ENCODE peak calls at places on chromosome 11, in seven cellular contexts. X, Q, E, T, S, H and R are unnamed samples.

GRCh38 chr11:75783416-75784084 is 15.0 kb downstream of the DGAT2 start:
- DNase-seq in X (no peak), Q (no peak), E (no peak), T (no peak), S (no peak), H (no peak), R (no peak)

GRCh38 chr11:88281317-88281712 is 56.2 kb downstream of the CTSC start:
- DNase-seq in X (no peak), Q (peak), E (no peak), T (peak), S (peak), H (no peak), R (no peak)

GRCh38 chr11:101567086-101567485 is 16.7 kb downstream of the TRPC6 start:
- DNase-seq in X (no peak), Q (no peak), E (no peak), T (no peak), S (no peak), H (no peak), R (no peak)

GRCh38 chr11:126191379-126192073 is 19.9 kb downstream of the RPUSD4 start:
- DNase-seq in X (no peak), Q (no peak), E (no peak), T (no peak), S (no peak), H (no peak), R (no peak)

GRCh38 chr11:76810151-76810853 is 27.1 kb downstream of the TSKU start:
- DNase-seq in X (no peak), Q (peak), E (peak), T (peak), S (peak), H (peak), R (peak)

GRCh38 chr11:70834277-70834940 is 418.0 kb downstream of the SHANK2 start:
- DNase-seq in X (no peak), Q (no peak), E (no peak), T (no peak), S (no peak), H (no peak), R (no peak)

GRCh38 chr11:103936059-103936458 is 100.4 kb upstream of the DDI1 start:
- DNase-seq in X (no peak), Q (no peak), E (no peak), T (no peak), S (no peak), H (no peak), R (peak)

GRCh38 chr11:75487366-75487765 is 38.4 kb downstream of the GDPD5 start:
- DNase-seq in X (no peak), Q (no peak), E (no peak), T (no peak), S (no peak), H (no peak), R (no peak)

GRCh38 chr11:76524461-76524860 is 79.6 kb downstream of the EMSY start:
- DNase-seq in X (no peak), Q (no peak), E (no peak), T (no peak), S (no peak), H (no peak), R (peak)

DNA sequence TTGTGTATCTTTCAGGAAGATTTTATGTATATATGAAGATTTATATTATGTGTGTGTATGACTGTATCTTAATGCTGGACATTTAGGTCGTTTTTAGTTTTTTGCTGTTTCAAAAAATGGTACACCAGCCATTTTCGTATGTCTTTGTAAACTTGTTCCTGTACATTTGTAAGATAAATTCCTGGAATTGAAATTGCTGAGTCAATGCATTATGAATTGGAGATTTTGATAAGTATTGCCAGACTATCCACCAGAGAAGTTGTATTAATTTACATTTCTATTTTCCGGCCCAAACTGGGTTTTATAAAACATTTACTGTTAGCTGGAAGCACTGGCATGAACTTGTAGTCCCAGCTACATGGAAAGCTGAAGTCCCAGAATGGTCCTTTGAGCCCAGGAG is 24.6 kb downstream of the MRPL48 start:
- DNase-seq in X (no peak), Q (no peak), E (no peak), T (no peak), S (no peak), H (no peak), R (no peak)
- H3K4me3 ChIP-seq in X (no peak), Q (no peak), E (no peak), T (no peak), S (no peak), H (no peak), R (no peak)

DNA sequence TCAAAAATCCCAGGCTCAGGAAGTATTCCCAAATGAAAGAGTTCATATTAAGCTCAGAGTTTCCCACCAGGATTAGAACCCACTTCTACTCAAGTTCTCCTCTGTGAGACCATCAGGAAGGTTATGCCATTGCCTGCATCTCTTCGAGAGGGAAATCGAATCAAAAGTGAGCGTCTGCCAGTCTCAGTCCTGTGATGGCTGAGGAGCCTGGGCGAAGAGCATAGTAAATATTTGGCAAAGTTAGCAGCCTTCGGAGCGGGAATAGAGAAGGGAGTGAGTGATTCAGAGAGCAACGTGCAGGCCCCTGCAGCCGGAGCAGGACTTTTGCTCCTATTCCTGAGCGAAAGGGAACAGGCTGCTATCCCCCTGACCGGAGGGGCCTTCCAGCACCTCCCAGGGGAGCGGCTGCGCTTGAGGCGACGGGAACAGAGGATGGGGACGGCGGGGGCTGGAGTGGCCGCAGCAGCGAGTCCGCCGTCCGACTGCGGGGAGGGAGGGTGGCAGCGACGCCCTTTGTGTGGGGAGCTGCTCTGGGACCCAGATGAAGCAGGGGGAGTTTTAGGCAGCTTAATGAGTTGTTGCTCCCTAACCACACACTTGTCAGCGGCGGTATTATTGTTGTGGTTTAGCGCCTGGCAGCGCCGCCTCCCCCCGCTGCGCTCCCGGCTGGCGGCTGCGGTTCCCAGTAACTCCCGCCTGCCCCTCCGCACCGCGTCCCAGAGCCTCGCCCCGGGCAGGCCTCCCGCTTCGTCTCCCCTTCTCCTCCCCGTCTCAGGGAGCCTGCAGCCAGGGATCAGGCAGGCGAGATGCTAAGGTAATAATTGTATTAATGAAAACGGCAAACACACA is 21.7 kb upstream of the NRGN start:
- DNase-seq in X (peak), Q (peak), E (peak), T (peak), S (peak), H (no peak), R (no peak)
- H3K4me3 ChIP-seq in X (peak), Q (peak), E (peak), T (peak), S (peak), H (peak), R (peak)

DNA sequence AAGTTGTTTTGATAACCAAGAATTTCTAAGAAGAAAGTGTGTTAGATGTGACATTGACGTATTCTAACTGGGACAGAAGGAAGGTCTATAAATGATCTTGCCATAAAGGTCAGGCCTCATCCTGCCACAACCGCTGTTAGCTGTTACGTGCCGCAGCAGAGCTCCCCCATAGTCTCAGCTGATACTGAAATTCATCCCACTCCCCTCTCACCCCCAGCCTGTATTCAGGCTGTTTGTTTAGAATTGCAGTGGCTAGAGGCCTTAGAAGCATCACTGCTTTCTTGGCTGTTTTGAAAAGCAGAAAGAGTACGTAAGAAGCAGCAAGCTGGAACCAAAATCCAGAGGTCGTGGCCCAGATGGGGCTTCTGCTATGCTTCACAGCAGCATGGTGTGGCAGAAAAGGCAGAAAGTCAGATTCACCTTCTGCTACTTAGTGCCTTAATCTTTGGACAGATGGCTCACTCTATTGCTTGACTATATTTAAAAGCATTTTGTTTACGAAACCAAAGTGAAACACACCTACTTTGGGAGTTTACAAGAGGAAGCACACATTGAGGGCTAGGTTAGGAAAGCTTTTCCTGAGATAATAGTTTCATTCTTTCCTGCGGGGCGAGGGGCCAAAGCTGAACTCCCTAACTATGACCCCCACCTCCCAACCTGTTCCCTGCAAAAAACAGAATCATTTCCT is 950 bp upstream of the LAYN start:
- DNase-seq in X (no peak), Q (no peak), E (peak), T (peak), S (no peak), H (no peak), R (no peak)
- H3K4me3 ChIP-seq in X (peak), Q (no peak), E (peak), T (peak), S (no peak), H (peak), R (peak)

GRCh38 chr11:62575156-62575555 is 1.5 kb upstream of the EEF1G start:
- DNase-seq in X (peak), Q (no peak), E (no peak), T (no peak), S (no peak), H (peak), R (no peak)
- H3K4me3 ChIP-seq in X (no peak), Q (peak), E (no peak), T (peak), S (peak), H (peak), R (peak)

GRCh38 chr11:128890216-128890542 is 977 bp upstream of the KCNJ5 start:
- DNase-seq in X (no peak), Q (no peak), E (no peak), T (no peak), S (no peak), H (no peak), R (no peak)

GRCh38 chr11:128891410-128891861 is 280 bp downstream of the KCNJ5 start:
- DNase-seq in X (no peak), Q (no peak), E (no peak), T (no peak), S (no peak), H (no peak), R (no peak)

GRCh38 chr11:128886401-128887119 is 4.6 kb upstream of the KCNJ5 start:
- DNase-seq in X (no peak), Q (no peak), E (no peak), T (no peak), S (no peak), H (peak), R (no peak)

GRCh38 chr11:128889657-128890213 is 1.4 kb upstream of the KCNJ5 start:
- DNase-seq in X (no peak), Q (no peak), E (no peak), T (no peak), S (no peak), H (no peak), R (no peak)

DNA sequence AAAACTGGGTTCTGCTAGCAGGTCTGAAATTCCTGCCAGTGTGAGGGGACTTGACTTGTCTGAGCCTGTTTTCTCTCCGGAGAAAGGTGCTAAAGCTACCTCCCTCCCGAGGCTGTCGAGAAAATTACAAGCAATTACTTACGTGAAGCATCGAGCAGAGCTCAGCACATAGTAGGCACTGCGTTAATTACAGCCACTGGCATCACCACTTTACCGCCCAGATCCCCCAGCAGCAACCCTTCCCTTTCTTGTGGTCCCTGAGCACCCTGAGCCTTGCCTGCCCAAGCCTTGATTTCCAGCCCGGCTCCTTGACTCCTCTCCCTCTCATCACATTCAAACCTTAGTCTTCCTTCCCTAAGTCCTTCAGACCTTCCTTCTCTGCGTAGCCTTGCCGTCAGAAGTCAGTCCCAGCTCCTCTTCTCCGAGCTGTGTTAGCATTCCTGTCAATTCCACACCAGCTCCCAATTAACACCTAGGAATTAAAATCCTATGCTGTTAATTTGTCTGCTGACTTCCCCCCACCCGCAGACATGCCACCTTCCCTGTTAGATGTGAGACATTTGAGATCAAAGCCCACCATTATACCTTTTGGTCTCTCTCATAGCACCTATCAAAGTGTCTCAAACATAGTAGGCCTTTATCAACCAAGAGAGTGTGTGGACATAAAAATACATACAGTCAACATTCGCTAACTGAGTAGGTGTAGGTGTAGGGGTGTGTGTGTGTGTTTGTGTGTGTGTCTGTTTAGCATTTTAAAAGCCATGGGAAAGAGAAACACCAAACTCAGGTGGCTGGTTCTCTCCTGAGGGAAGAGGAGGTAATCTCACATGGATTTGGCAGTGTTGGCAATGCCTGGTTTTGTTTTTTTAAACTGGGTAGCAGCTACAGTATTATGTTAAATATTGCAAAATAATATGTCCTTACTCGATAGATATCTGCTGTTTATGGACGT is 2.8 kb upstream of the KCNJ5 start:
- DNase-seq in X (no peak), Q (no peak), E (no peak), T (no peak), S (no peak), H (no peak), R (no peak)
- H3K4me3 ChIP-seq in X (no peak), Q (no peak), E (no peak), T (no peak), S (no peak), H (no peak), R (no peak)

DNA sequence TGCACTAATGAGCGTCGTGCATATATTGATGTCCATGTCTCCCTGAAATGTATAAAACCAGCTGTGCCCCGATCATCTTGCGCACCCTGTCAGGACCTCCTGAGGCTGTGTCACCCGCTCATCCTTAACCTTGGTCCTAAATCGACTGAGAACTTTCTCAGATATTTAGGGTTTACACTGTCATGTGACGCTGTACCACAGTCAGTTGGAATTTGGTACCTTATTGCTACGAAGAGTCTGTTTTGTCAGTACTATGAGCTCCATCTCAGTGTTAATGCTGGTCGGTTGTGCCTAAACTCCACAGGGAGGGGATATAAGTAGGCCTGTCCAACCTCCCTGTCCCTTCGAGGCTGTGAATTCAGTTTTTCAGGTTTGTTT is 1.8 kb upstream of the IFITM2 start:
- DNase-seq in X (no peak), Q (no peak), E (no peak), T (no peak), S (no peak), H (no peak), R (no peak)
- H3K4me3 ChIP-seq in X (no peak), Q (no peak), E (no peak), T (no peak), S (no peak), H (no peak), R (no peak)

GRCh38 chr11:128893578-128894295 is 2.6 kb downstream of the KCNJ5 start:
- DNase-seq in X (no peak), Q (no peak), E (no peak), T (no peak), S (no peak), H (no peak), R (no peak)

GRCh38 chr11:128891912-128892398 is 799 bp downstream of the KCNJ5 start:
- DNase-seq in X (no peak), Q (no peak), E (no peak), T (no peak), S (no peak), H (no peak), R (no peak)

GRCh38 chr11:128894296-128894681 is 3.1 kb downstream of the KCNJ5 start:
- DNase-seq in X (no peak), Q (no peak), E (no peak), T (no peak), S (no peak), H (no peak), R (no peak)

GRCh38 chr11:128892866-128893565 is 1.9 kb downstream of the KCNJ5 start:
- DNase-seq in X (peak), Q (no peak), E (no peak), T (no peak), S (no peak), H (no peak), R (no peak)

GRCh38 chr11:128890543-128891409 is at the start of gene KCNJ5:
- DNase-seq in X (peak), Q (no peak), E (no peak), T (peak), S (peak), H (peak), R (no peak)
- H3K4me3 ChIP-seq in X (peak), Q (peak), E (peak), T (peak), S (peak), H (peak), R (peak)